ENCODE peak calls at places on chromosomes 11 and 22, in eight cellular contexts. One of them, this sample, is unnamed.

GRCh38 chr11:95419915-95420314 is 188.9 kb upstream of the SESN3 start:
- DNase-seq in effector memory CD4-positive, alpha-beta T cell: no peak
- DNase-seq in CD4-positive, alpha-beta T cell: no peak
- DNase-seq in stimulated activated CD4-positive, alpha-beta T cell treated with anti-CD3 and anti-CD28 coated beads, Interleukin-2, amount 100 ng/mL, for 48 hours: no peak
- DNase-seq in CD8-positive, alpha-beta memory T cell: no peak
- DNase-seq in fibroblast of the aortic adventitia: peak
- DNase-seq in left ventricle myocardium inferior: no peak
- DNase-seq in amygdala: no peak
- DNase-seq in this sample: no peak

GRCh38 chr22:49278357-49278756 is 549.3 kb downstream of the BRD1 start:
- DNase-seq in effector memory CD4-positive, alpha-beta T cell: no peak
- DNase-seq in CD4-positive, alpha-beta T cell: no peak
- DNase-seq in stimulated activated CD4-positive, alpha-beta T cell treated with anti-CD3 and anti-CD28 coated beads, Interleukin-2, amount 100 ng/mL, for 48 hours: no peak
- DNase-seq in CD8-positive, alpha-beta memory T cell: no peak
- DNase-seq in fibroblast of the aortic adventitia: no peak
- DNase-seq in left ventricle myocardium inferior: no peak
- DNase-seq in amygdala: no peak
- DNase-seq in this sample: no peak

GRCh38 chr11:884578-885070 is 26.0 kb downstream of the CHID1 start:
- DNase-seq in effector memory CD4-positive, alpha-beta T cell: no peak
- DNase-seq in CD4-positive, alpha-beta T cell: no peak
- DNase-seq in stimulated activated CD4-positive, alpha-beta T cell treated with anti-CD3 and anti-CD28 coated beads, Interleukin-2, amount 100 ng/mL, for 48 hours: no peak
- DNase-seq in CD8-positive, alpha-beta memory T cell: no peak
- DNase-seq in fibroblast of the aortic adventitia: no peak
- DNase-seq in left ventricle myocardium inferior: no peak
- DNase-seq in amygdala: no peak
- DNase-seq in this sample: no peak

GRCh38 chr11:19345848-19346681 is 105.3 kb upstream of the E2F8 start:
- DNase-seq in effector memory CD4-positive, alpha-beta T cell: no peak
- DNase-seq in CD4-positive, alpha-beta T cell: no peak
- DNase-seq in stimulated activated CD4-positive, alpha-beta T cell treated with anti-CD3 and anti-CD28 coated beads, Interleukin-2, amount 100 ng/mL, for 48 hours: no peak
- DNase-seq in CD8-positive, alpha-beta memory T cell: no peak
- DNase-seq in fibroblast of the aortic adventitia: peak
- DNase-seq in left ventricle myocardium inferior: peak
- DNase-seq in amygdala: peak
- DNase-seq in this sample: no peak

GRCh38 chr22:26587991-26588613 is 1.8 kb downstream of the TPST2 start:
- DNase-seq in effector memory CD4-positive, alpha-beta T cell: no peak
- DNase-seq in CD4-positive, alpha-beta T cell: no peak
- DNase-seq in stimulated activated CD4-positive, alpha-beta T cell treated with anti-CD3 and anti-CD28 coated beads, Interleukin-2, amount 100 ng/mL, for 48 hours: no peak
- DNase-seq in CD8-positive, alpha-beta memory T cell: no peak
- DNase-seq in fibroblast of the aortic adventitia: peak
- DNase-seq in left ventricle myocardium inferior: no peak
- DNase-seq in amygdala: no peak
- DNase-seq in this sample: no peak

GRCh38 chr11:106706355-106706754 is 311.9 kb downstream of the GUCY1A2 start:
- DNase-seq in effector memory CD4-positive, alpha-beta T cell: no peak
- DNase-seq in CD4-positive, alpha-beta T cell: no peak
- DNase-seq in stimulated activated CD4-positive, alpha-beta T cell treated with anti-CD3 and anti-CD28 coated beads, Interleukin-2, amount 100 ng/mL, for 48 hours: no peak
- DNase-seq in CD8-positive, alpha-beta memory T cell: no peak
- DNase-seq in fibroblast of the aortic adventitia: no peak
- DNase-seq in left ventricle myocardium inferior: no peak
- DNase-seq in amygdala: no peak
- DNase-seq in this sample: no peak

GRCh38 chr11:11465280-11465679 is 112.2 kb upstream of the CSNK2A3 start:
- DNase-seq in effector memory CD4-positive, alpha-beta T cell: no peak
- DNase-seq in CD4-positive, alpha-beta T cell: no peak
- DNase-seq in stimulated activated CD4-positive, alpha-beta T cell treated with anti-CD3 and anti-CD28 coated beads, Interleukin-2, amount 100 ng/mL, for 48 hours: no peak
- DNase-seq in CD8-positive, alpha-beta memory T cell: no peak
- DNase-seq in fibroblast of the aortic adventitia: no peak
- DNase-seq in left ventricle myocardium inferior: no peak
- DNase-seq in amygdala: no peak
- DNase-seq in this sample: no peak

GRCh38 chr22:39449708-39450107 is 7.1 kb upstream of the MGAT3 start:
- DNase-seq in effector memory CD4-positive, alpha-beta T cell: no peak
- DNase-seq in CD4-positive, alpha-beta T cell: no peak
- DNase-seq in stimulated activated CD4-positive, alpha-beta T cell treated with anti-CD3 and anti-CD28 coated beads, Interleukin-2, amount 100 ng/mL, for 48 hours: no peak
- DNase-seq in CD8-positive, alpha-beta memory T cell: no peak
- DNase-seq in fibroblast of the aortic adventitia: no peak
- DNase-seq in left ventricle myocardium inferior: no peak
- DNase-seq in amygdala: no peak
- DNase-seq in this sample: no peak

GRCh38 chr11:10302744-10303557 is 1.9 kb upstream of the ADM start:
- DNase-seq in effector memory CD4-positive, alpha-beta T cell: peak
- DNase-seq in CD4-positive, alpha-beta T cell: peak
- DNase-seq in stimulated activated CD4-positive, alpha-beta T cell treated with anti-CD3 and anti-CD28 coated beads, Interleukin-2, amount 100 ng/mL, for 48 hours: no peak
- DNase-seq in CD8-positive, alpha-beta memory T cell: peak
- DNase-seq in fibroblast of the aortic adventitia: peak
- DNase-seq in left ventricle myocardium inferior: peak
- DNase-seq in amygdala: peak
- DNase-seq in this sample: peak

GRCh38 chr22:48746789-48747425 is 1080.8 kb downstream of the BRD1 start:
- DNase-seq in effector memory CD4-positive, alpha-beta T cell: no peak
- DNase-seq in CD4-positive, alpha-beta T cell: no peak
- DNase-seq in stimulated activated CD4-positive, alpha-beta T cell treated with anti-CD3 and anti-CD28 coated beads, Interleukin-2, amount 100 ng/mL, for 48 hours: no peak
- DNase-seq in CD8-positive, alpha-beta memory T cell: no peak
- DNase-seq in fibroblast of the aortic adventitia: no peak
- DNase-seq in left ventricle myocardium inferior: no peak
- DNase-seq in amygdala: no peak
- DNase-seq in this sample: no peak

GRCh38 chr11:84923489-84923888 is 703.7 kb downstream of the DLG2 start:
- DNase-seq in effector memory CD4-positive, alpha-beta T cell: no peak
- DNase-seq in CD4-positive, alpha-beta T cell: no peak
- DNase-seq in stimulated activated CD4-positive, alpha-beta T cell treated with anti-CD3 and anti-CD28 coated beads, Interleukin-2, amount 100 ng/mL, for 48 hours: no peak
- DNase-seq in CD8-positive, alpha-beta memory T cell: no peak
- DNase-seq in fibroblast of the aortic adventitia: no peak
- DNase-seq in left ventricle myocardium inferior: no peak
- DNase-seq in amygdala: no peak
- DNase-seq in this sample: no peak

GRCh38 chr22:32328306-32329201 is 29.1 kb upstream of the RFPL3 start:
- DNase-seq in effector memory CD4-positive, alpha-beta T cell: no peak
- DNase-seq in CD4-positive, alpha-beta T cell: no peak
- DNase-seq in stimulated activated CD4-positive, alpha-beta T cell treated with anti-CD3 and anti-CD28 coated beads, Interleukin-2, amount 100 ng/mL, for 48 hours: no peak
- DNase-seq in CD8-positive, alpha-beta memory T cell: no peak
- DNase-seq in fibroblast of the aortic adventitia: no peak
- DNase-seq in left ventricle myocardium inferior: no peak
- DNase-seq in amygdala: no peak
- DNase-seq in this sample: no peak

GRCh38 chr11:47354913-47355282 is 2.4 kb upstream of the MYBPC3 start:
- DNase-seq in effector memory CD4-positive, alpha-beta T cell: no peak
- DNase-seq in CD4-positive, alpha-beta T cell: no peak
- DNase-seq in stimulated activated CD4-positive, alpha-beta T cell treated with anti-CD3 and anti-CD28 coated beads, Interleukin-2, amount 100 ng/mL, for 48 hours: no peak
- DNase-seq in CD8-positive, alpha-beta memory T cell: no peak
- DNase-seq in fibroblast of the aortic adventitia: no peak
- DNase-seq in left ventricle myocardium inferior: no peak
- DNase-seq in amygdala: no peak
- DNase-seq in this sample: no peak

GRCh38 chr11:6746626-6747025 is 25.1 kb downstream of the OR2AG2 start:
- DNase-seq in effector memory CD4-positive, alpha-beta T cell: no peak
- DNase-seq in CD4-positive, alpha-beta T cell: no peak
- DNase-seq in stimulated activated CD4-positive, alpha-beta T cell treated with anti-CD3 and anti-CD28 coated beads, Interleukin-2, amount 100 ng/mL, for 48 hours: no peak
- DNase-seq in CD8-positive, alpha-beta memory T cell: no peak
- DNase-seq in fibroblast of the aortic adventitia: no peak
- DNase-seq in left ventricle myocardium inferior: no peak
- DNase-seq in amygdala: no peak
- DNase-seq in this sample: no peak

GRCh38 chr22:49238181-49239141 is 589.2 kb downstream of the BRD1 start:
- DNase-seq in effector memory CD4-positive, alpha-beta T cell: no peak
- DNase-seq in CD4-positive, alpha-beta T cell: no peak
- DNase-seq in stimulated activated CD4-positive, alpha-beta T cell treated with anti-CD3 and anti-CD28 coated beads, Interleukin-2, amount 100 ng/mL, for 48 hours: no peak
- DNase-seq in CD8-positive, alpha-beta memory T cell: no peak
- DNase-seq in fibroblast of the aortic adventitia: no peak
- DNase-seq in left ventricle myocardium inferior: no peak
- DNase-seq in amygdala: no peak
- DNase-seq in this sample: no peak

GRCh38 chr22:22125028-22125578 is 119.5 kb upstream of the VPREB1 start:
- DNase-seq in effector memory CD4-positive, alpha-beta T cell: no peak
- DNase-seq in CD4-positive, alpha-beta T cell: no peak
- DNase-seq in stimulated activated CD4-positive, alpha-beta T cell treated with anti-CD3 and anti-CD28 coated beads, Interleukin-2, amount 100 ng/mL, for 48 hours: no peak
- DNase-seq in CD8-positive, alpha-beta memory T cell: no peak
- DNase-seq in fibroblast of the aortic adventitia: no peak
- DNase-seq in left ventricle myocardium inferior: no peak
- DNase-seq in amygdala: no peak
- DNase-seq in this sample: no peak

GRCh38 chr11:118660646-118661424 is 18.6 kb downstream of the TREH start:
- DNase-seq in effector memory CD4-positive, alpha-beta T cell: no peak
- DNase-seq in CD4-positive, alpha-beta T cell: no peak
- DNase-seq in stimulated activated CD4-positive, alpha-beta T cell treated with anti-CD3 and anti-CD28 coated beads, Interleukin-2, amount 100 ng/mL, for 48 hours: no peak
- DNase-seq in CD8-positive, alpha-beta memory T cell: no peak
- DNase-seq in fibroblast of the aortic adventitia: no peak
- DNase-seq in left ventricle myocardium inferior: no peak
- DNase-seq in amygdala: no peak
- DNase-seq in this sample: no peak

GRCh38 chr11:112248216-112248615 is 12.4 kb downstream of the PLET1 start:
- DNase-seq in effector memory CD4-positive, alpha-beta T cell: no peak
- DNase-seq in CD4-positive, alpha-beta T cell: no peak
- DNase-seq in stimulated activated CD4-positive, alpha-beta T cell treated with anti-CD3 and anti-CD28 coated beads, Interleukin-2, amount 100 ng/mL, for 48 hours: no peak
- DNase-seq in CD8-positive, alpha-beta memory T cell: no peak
- DNase-seq in fibroblast of the aortic adventitia: peak
- DNase-seq in left ventricle myocardium inferior: no peak
- DNase-seq in amygdala: no peak
- DNase-seq in this sample: no peak

GRCh38 chr11:12125609-12126149 is 15.3 kb downstream of the MICAL2 start:
- DNase-seq in effector memory CD4-positive, alpha-beta T cell: no peak
- DNase-seq in CD4-positive, alpha-beta T cell: no peak
- DNase-seq in stimulated activated CD4-positive, alpha-beta T cell treated with anti-CD3 and anti-CD28 coated beads, Interleukin-2, amount 100 ng/mL, for 48 hours: no peak
- DNase-seq in CD8-positive, alpha-beta memory T cell: no peak
- DNase-seq in fibroblast of the aortic adventitia: peak
- DNase-seq in left ventricle myocardium inferior: no peak
- DNase-seq in amygdala: no peak
- DNase-seq in this sample: no peak

GRCh38 chr11:35031869-35032268 is 107.1 kb upstream of the CD44 start:
- DNase-seq in effector memory CD4-positive, alpha-beta T cell: no peak
- DNase-seq in CD4-positive, alpha-beta T cell: no peak
- DNase-seq in stimulated activated CD4-positive, alpha-beta T cell treated with anti-CD3 and anti-CD28 coated beads, Interleukin-2, amount 100 ng/mL, for 48 hours: no peak
- DNase-seq in CD8-positive, alpha-beta memory T cell: no peak
- DNase-seq in fibroblast of the aortic adventitia: no peak
- DNase-seq in left ventricle myocardium inferior: no peak
- DNase-seq in amygdala: no peak
- DNase-seq in this sample: no peak

GRCh38 chr22:36659762-36660509 is 43.6 kb downstream of the CACNG2 start:
- DNase-seq in effector memory CD4-positive, alpha-beta T cell: no peak
- DNase-seq in CD4-positive, alpha-beta T cell: no peak
- DNase-seq in stimulated activated CD4-positive, alpha-beta T cell treated with anti-CD3 and anti-CD28 coated beads, Interleukin-2, amount 100 ng/mL, for 48 hours: peak
- DNase-seq in CD8-positive, alpha-beta memory T cell: no peak
- DNase-seq in fibroblast of the aortic adventitia: peak
- DNase-seq in left ventricle myocardium inferior: peak
- DNase-seq in amygdala: peak
- DNase-seq in this sample: no peak

GRCh38 chr22:31161386-31161785 is 1.4 kb downstream of the RNF185 start:
- DNase-seq in effector memory CD4-positive, alpha-beta T cell: no peak
- DNase-seq in CD4-positive, alpha-beta T cell: no peak
- DNase-seq in stimulated activated CD4-positive, alpha-beta T cell treated with anti-CD3 and anti-CD28 coated beads, Interleukin-2, amount 100 ng/mL, for 48 hours: no peak
- DNase-seq in CD8-positive, alpha-beta memory T cell: no peak
- DNase-seq in fibroblast of the aortic adventitia: no peak
- DNase-seq in left ventricle myocardium inferior: no peak
- DNase-seq in amygdala: no peak
- DNase-seq in this sample: no peak